ENCODE peak calls at places on chromosomes 6 and 20, in four cellular contexts. One of them, this sample, is unnamed.

GRCh38 chr6:87822011-87822410 is 120.0 kb upstream of the AKIRIN2 start:
- DNase-seq in left ventricle myocardium inferior: no peak
- DNase-seq in cardiac fibroblast: no peak
- DNase-seq in CD14-positive monocyte: no peak
- DNase-seq in this sample: no peak

GRCh38 chr6:170439366-170440351 is 113.4 kb downstream of the PSMB1 start:
- DNase-seq in CD14-positive monocyte: no peak
- DNase-seq in cardiac fibroblast: peak
- DNase-seq in left ventricle myocardium inferior: no peak
- DNase-seq in this sample: peak

GRCh38 chr6:22153384-22154158 is 143.3 kb downstream of the PRL start:
- DNase-seq in left ventricle myocardium inferior: no peak
- DNase-seq in CD14-positive monocyte: peak
- DNase-seq in cardiac fibroblast: no peak
- DNase-seq in this sample: no peak

GRCh38 chr6:150273457-150274309 is 95.1 kb upstream of the IYD start:
- DNase-seq in cardiac fibroblast: no peak
- DNase-seq in CD14-positive monocyte: no peak
- DNase-seq in left ventricle myocardium inferior: no peak
- DNase-seq in this sample: no peak

GRCh38 chr6:109239918-109240321 is 142.3 kb downstream of the CD164 start:
- DNase-seq in CD14-positive monocyte: no peak
- DNase-seq in cardiac fibroblast: peak
- DNase-seq in left ventricle myocardium inferior: peak
- DNase-seq in this sample: no peak

GRCh38 chr6:20644667-20645370 is 110.6 kb downstream of the CDKAL1 start:
- DNase-seq in cardiac fibroblast: peak
- DNase-seq in CD14-positive monocyte: no peak
- DNase-seq in left ventricle myocardium inferior: no peak
- DNase-seq in this sample: no peak

GRCh38 chr6:77454386-77454785 is 8.9 kb downstream of the HTR1B start:
- DNase-seq in cardiac fibroblast: peak
- DNase-seq in CD14-positive monocyte: no peak
- DNase-seq in left ventricle myocardium inferior: no peak
- DNase-seq in this sample: no peak

GRCh38 chr20:61328906-61329558 is 77.0 kb downstream of the CDH4 start:
- DNase-seq in CD14-positive monocyte: peak
- DNase-seq in cardiac fibroblast: no peak
- DNase-seq in left ventricle myocardium inferior: no peak
- DNase-seq in this sample: peak

GRCh38 chr6:13559251-13559650 is 15.2 kb upstream of the SIRT5 start:
- DNase-seq in CD14-positive monocyte: no peak
- DNase-seq in left ventricle myocardium inferior: no peak
- DNase-seq in cardiac fibroblast: no peak
- DNase-seq in this sample: no peak

GRCh38 chr6:11767458-11767857 is 11.1 kb downstream of the ADTRP start:
- DNase-seq in cardiac fibroblast: no peak
- DNase-seq in CD14-positive monocyte: no peak
- DNase-seq in left ventricle myocardium inferior: no peak
- DNase-seq in this sample: no peak

GRCh38 chr6:11764250-11764604 is 14.4 kb downstream of the ADTRP start:
- DNase-seq in left ventricle myocardium inferior: no peak
- DNase-seq in CD14-positive monocyte: no peak
- DNase-seq in cardiac fibroblast: no peak
- DNase-seq in this sample: no peak

GRCh38 chr6:11766589-11767450 is 11.8 kb downstream of the ADTRP start:
- DNase-seq in cardiac fibroblast: peak
- DNase-seq in left ventricle myocardium inferior: no peak
- DNase-seq in CD14-positive monocyte: no peak
- DNase-seq in this sample: no peak

GRCh38 chr6:11763460-11764249 is 14.9 kb downstream of the ADTRP start:
- DNase-seq in left ventricle myocardium inferior: no peak
- DNase-seq in cardiac fibroblast: no peak
- DNase-seq in CD14-positive monocyte: no peak
- DNase-seq in this sample: no peak

DNA sequence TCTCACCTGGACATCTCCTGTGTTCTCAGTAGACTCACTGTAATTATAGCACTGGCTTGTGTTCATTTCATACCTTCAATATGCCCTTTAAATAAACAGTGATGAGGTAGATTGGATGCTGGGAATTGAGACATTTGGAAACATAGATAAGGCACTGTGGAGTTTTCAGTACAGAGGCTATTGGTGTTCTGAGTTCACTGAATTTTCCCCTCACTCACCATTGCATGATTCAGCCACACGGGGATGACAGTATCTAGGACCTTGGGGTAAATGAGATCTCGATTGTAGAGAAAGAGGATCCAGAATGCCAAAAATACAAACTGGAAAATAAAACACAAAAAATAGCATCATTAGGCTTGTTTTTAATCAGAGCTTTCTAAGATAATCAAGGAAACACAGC is 12.5 kb downstream of the ADTRP start:
- DNase-seq in cardiac fibroblast: peak
- DNase-seq in CD14-positive monocyte: no peak
- DNase-seq in left ventricle myocardium inferior: no peak
- DNase-seq in this sample: no peak
- TF ChIP-seq CTCF in cardiac fibroblast: no peak
- TF ChIP-seq CTCF in CD14-positive monocyte: no peak
- TF ChIP-seq CTCF in left ventricle myocardium inferior: no peak
- TF ChIP-seq CTCF in this sample: peak

GRCh38 chr6:1336246-1336843 is 24.4 kb downstream of the FOXQ1 start:
- DNase-seq in left ventricle myocardium inferior: no peak
- DNase-seq in CD14-positive monocyte: no peak
- DNase-seq in cardiac fibroblast: no peak
- DNase-seq in this sample: no peak
- TF ChIP-seq CTCF in left ventricle myocardium inferior: no peak
- TF ChIP-seq CTCF in CD14-positive monocyte: no peak
- TF ChIP-seq CTCF in cardiac fibroblast: no peak
- TF ChIP-seq CTCF in this sample: peak

GRCh38 chr20:17968366-17969275 is at the start of the genes MGME1 and SNX5:
- DNase-seq in CD14-positive monocyte: peak
- DNase-seq in left ventricle myocardium inferior: peak
- DNase-seq in cardiac fibroblast: peak
- DNase-seq in this sample: peak
- TF ChIP-seq CTCF in CD14-positive monocyte: no peak
- TF ChIP-seq CTCF in left ventricle myocardium inferior: no peak
- TF ChIP-seq CTCF in cardiac fibroblast: no peak
- TF ChIP-seq CTCF in this sample: peak

GRCh38 chr6:42086046-42086664 is 35.8 kb downstream of the TAF8 start:
- DNase-seq in CD14-positive monocyte: no peak
- DNase-seq in cardiac fibroblast: peak
- DNase-seq in left ventricle myocardium inferior: no peak
- DNase-seq in this sample: no peak
- TF ChIP-seq CTCF in CD14-positive monocyte: no peak
- TF ChIP-seq CTCF in cardiac fibroblast: peak
- TF ChIP-seq CTCF in left ventricle myocardium inferior: peak
- TF ChIP-seq CTCF in this sample: peak

GRCh38 chr20:62804632-62805364 is at the start of gene OGFR:
- DNase-seq in CD14-positive monocyte: no peak
- DNase-seq in left ventricle myocardium inferior: peak
- DNase-seq in cardiac fibroblast: peak
- DNase-seq in this sample: no peak
- TF ChIP-seq CTCF in CD14-positive monocyte: no peak
- TF ChIP-seq CTCF in left ventricle myocardium inferior: no peak
- TF ChIP-seq CTCF in cardiac fibroblast: no peak
- TF ChIP-seq CTCF in this sample: no peak

This sample was measured in chondrocyte.